ENCODE peak calls at places on chromosomes 7 and 10, in five cellular contexts. W is neural crest cell, K is endodermal cell, U is ovary, S is IMR-90. R is an unnamed sample.

GRCh38 chr10:100827819-100828743 is 82.7 kb downstream of the PAX2 start:
- DNase-seq in W (peak), U (peak), K (peak), S (no peak), R (peak)

GRCh38 chr7:141648276-141649114 is 53.5 kb downstream of the DENND11 start:
- DNase-seq in K (no peak), W (no peak), S (no peak), U (no peak), R (no peak)

GRCh38 chr7:42972703-42973500 is 40.7 kb downstream of the MRPL32 start:
- DNase-seq in S (peak), K (no peak), W (no peak), U (peak), R (peak)

GRCh38 chr10:122468220-122468922 is 7.0 kb downstream of the HTRA1 start:
- DNase-seq in K (no peak), U (no peak), W (no peak), S (no peak), R (no peak)

GRCh38 chr10:6928531-6929080 is 348.5 kb upstream of the PRKCQ start:
- DNase-seq in S (no peak), K (no peak), W (no peak), U (no peak), R (no peak)

GRCh38 chr10:58701398-58702135 is 188.9 kb downstream of the BICC1 start:
- DNase-seq in S (peak), K (no peak), U (no peak), W (no peak), R (peak)

GRCh38 chr7:45136106-45137060 is 21.2 kb upstream of the RAMP3 start:
- DNase-seq in S (peak), K (peak), U (peak), W (peak), R (peak)

GRCh38 chr10:29106287-29106686 is 182.6 kb upstream of the LYZL1 start:
- DNase-seq in W (no peak), K (no peak), S (no peak), U (no peak), R (no peak)

GRCh38 chr10:102420810-102421644 is at the start of gene FBXL15:
- DNase-seq in W (peak), K (peak), U (peak), S (peak), R (peak)
- TF ChIP-seq CTCF in W (no peak), K (no peak), U (peak), S (no peak), R (no peak)

GRCh38 chr7:37448637-37449331 is at the start of gene ELMO1:
- DNase-seq in W (peak), S (peak), U (peak), K (peak), R (peak)
- TF ChIP-seq CTCF in W (peak), S (no peak), U (peak), K (peak), R (peak)

DNA sequence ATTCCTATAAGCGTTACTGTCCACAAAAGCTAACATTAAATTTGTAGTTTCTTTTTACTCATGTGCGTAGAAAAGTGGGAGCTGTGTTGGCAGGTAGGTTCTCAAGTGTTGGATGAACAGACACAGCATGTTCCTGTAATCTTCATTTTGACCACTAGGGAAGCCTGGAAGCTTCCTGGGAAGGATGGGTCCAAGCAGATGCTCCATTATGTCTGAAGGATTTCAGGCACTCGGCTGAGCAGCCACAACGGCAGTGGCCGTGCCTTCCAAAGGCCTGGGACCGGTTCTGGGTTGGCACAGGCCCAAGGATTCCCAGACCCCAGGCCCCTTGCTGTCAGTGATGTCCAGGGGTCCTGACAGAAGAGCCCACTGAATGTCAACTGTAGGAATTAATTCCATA is 386.3 kb downstream of the TNS3 start:
- DNase-seq in K (peak), W (no peak), S (no peak), U (no peak), R (no peak)
- TF ChIP-seq CTCF in K (peak), W (peak), S (no peak), U (no peak), R (no peak)

GRCh38 chr7:55961994-55962393 is 2.4 kb upstream of the NIPSNAP2 start:
- DNase-seq in S (no peak), U (no peak), W (no peak), K (no peak), R (no peak)

GRCh38 chr7:55965805-55966421 is 1.5 kb downstream of the NIPSNAP2 start:
- DNase-seq in U (no peak), S (peak), W (no peak), K (no peak), R (peak)

GRCh38 chr7:55963584-55964168 is 709 bp upstream of the NIPSNAP2 start:
- DNase-seq in S (no peak), W (no peak), U (no peak), K (no peak), R (no peak)

GRCh38 chr7:55964802-55965470 is 551 bp downstream of the NIPSNAP2 start:
- DNase-seq in K (peak), W (peak), U (peak), S (peak), R (peak)

DNA sequence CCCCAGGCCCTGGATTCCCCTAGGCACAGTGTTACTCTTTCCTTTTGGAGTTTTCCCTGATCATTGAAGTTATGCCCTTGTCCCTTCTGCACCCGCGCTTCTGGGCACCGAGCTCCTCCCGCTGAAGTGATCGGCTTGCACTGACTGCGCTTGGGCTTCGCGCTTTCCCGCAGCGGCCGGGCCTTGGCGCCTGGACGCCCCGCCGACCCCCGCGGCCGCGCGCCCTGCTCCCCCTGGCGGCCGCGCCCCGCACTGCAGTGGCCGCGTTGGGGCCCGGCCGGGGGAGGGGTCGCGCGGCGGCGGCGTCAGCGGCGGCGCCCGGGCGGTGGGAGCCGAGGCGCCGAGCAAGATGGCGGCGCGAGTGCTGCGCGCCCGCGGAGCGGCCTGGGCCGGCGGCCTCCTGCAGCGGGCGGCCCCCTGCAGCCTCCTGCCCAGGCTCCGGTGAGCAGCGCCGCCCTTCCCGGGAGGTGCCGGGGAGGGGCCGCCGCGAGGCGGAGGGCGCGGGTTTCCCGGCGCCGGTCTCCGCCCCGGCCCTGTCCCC is at the start of gene NIPSNAP2:
- DNase-seq in K (peak), W (peak), S (peak), U (peak), R (peak)
- TF ChIP-seq CTCF in K (peak), W (peak), S (peak), U (peak), R (peak)

DNA sequence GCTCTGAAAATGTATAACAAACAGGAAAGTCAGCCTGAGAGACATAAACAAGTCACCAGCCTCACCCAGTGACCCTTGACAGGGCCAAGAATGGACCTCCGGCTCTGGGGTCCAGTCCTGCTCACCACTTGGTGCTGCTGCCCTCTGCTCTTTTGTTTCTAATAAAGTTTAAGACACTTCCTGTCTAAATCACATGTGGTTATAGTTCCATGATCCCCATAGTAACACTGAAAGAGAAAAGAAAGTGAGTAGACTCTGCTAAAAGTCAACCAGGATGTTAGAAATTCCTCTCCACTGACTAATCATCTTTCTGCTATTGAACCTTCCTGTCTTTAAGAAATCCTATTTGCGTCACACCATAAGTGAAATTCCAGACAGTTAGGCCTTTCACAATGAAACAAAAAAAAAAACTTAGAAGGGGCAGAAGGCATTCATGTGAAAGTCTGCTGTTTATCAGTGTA is 179.2 kb upstream of the BET1 start:
- DNase-seq in W (no peak), U (peak), S (peak), K (no peak), R (peak)
- TF ChIP-seq CTCF in W (no peak), U (no peak), S (peak), K (no peak), R (no peak)

DNA sequence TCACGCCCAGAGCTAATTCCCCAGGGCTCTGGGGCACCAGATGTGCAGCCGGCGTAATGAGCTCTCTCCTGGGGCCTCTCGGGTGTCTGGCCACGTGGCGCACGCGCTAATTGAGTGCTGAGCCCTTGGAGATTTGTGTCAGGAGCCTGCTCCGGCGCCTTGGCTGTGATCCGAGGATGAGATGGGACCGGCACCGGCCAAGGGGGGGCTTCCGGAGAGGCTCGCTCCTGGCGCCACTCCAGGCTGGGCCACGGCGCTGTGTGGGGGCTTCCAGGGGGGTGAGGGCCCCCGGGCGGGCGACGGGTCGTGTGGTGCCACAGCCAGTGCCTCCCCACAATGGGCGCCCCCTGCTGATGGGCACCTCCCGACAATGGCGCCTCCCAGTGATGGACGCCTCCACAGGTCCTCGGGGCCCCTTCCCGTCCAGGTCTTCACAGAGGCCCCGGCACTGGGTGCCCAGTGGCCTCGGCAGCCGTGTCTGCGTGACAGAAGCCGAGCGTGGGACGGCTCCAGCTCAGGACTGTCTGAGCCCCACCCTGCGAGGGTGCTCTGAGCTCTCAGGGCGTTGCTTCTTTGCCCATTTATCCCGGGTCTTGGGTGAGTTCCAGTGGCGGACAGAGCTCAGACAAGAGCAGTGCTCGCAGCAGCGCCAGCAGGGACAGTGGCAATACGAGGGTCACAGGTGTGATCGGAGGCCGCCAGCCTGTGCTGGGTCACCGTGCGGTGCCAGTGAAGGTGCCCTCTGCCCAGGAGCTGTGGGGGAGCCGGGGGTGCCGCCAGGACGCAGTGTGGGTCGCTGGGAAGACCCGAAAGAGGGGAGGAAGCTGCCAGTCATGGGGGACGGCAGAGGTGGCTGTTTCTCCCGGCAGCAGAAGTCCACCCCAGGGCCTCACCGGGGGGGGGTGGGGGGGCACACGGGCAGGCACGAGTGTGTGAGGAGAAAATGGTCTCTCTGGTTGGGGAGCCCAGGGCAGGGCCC is 8.2 kb upstream of the NKX6-2 start:
- DNase-seq in W (no peak), S (no peak), U (no peak), K (no peak), R (no peak)
- TF ChIP-seq CTCF in W (no peak), S (peak), U (no peak), K (no peak), R (no peak)

DNA sequence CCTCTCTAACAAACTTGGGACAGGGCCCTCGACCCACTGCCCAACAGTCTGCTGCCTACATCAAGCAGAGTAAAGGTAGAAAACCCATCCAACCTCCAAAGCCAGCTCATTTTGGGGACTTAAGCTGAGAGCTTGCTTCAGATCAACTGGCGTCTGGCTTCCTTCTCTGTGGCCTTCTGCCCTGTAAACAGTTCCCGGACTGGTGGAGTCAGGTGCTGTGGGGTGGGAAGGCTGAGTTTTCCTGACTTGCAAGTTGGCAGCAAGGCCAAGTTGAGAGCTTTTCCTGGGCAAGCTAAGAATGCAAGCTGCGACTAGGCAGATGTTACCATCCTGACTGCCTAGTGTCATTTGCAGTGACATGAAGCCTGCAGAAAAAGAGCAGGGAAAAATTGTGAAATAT is 3.7 kb downstream of the GALNT17 start:
- DNase-seq in U (no peak), S (no peak), W (no peak), K (no peak), R (no peak)
- TF ChIP-seq CTCF in U (no peak), S (no peak), W (no peak), K (no peak), R (no peak)